ENCODE peak calls at places on chromosomes 4 and X, in five cellular contexts. S, O, C, L and J are unnamed samples.

GRCh38 chr4:100189820-100190642 is at the start of gene DDIT4L:
- DNase-seq in S (peak; percentile 55), O (peak; percentile 44), C (peak; percentile 37), L (peak; percentile 43), J (no peak)

GRCh38 chr4:75561789-75562188 is 5.9 kb downstream of the ODAPH start:
- DNase-seq in S (no peak), O (peak; percentile 37), C (peak; percentile 22), L (no peak), J (no peak)

GRCh38 chr4:41883988-41884737 is 51.1 kb upstream of the TMEM33 start:
- DNase-seq in S (no peak), O (no peak), C (no peak), L (no peak), J (no peak)

GRCh38 chr4:88202443-88202842 is 44.0 kb upstream of the ABCG2 start:
- DNase-seq in S (no peak), O (no peak), C (no peak), L (no peak), J (no peak)

GRCh38 chr4:87589531-87589930 is 18.8 kb upstream of the DSPP start:
- DNase-seq in S (no peak), O (no peak), C (no peak), L (no peak), J (no peak)

GRCh38 chrX:20361890-20362262 is 95.2 kb upstream of the RPS6KA3 start:
- DNase-seq in S (no peak), O (no peak), C (no peak), L (no peak), J (no peak)

GRCh38 chr4:5700459-5700858 is 7.9 kb downstream of the EVC2 start:
- DNase-seq in S (no peak), O (no peak), C (no peak), L (no peak), J (no peak)

GRCh38 chr4:81214518-81215218 is 354 bp downstream of the PRKG2 start:
- DNase-seq in S (no peak), O (peak; percentile 29), C (peak; percentile 19), L (no peak), J (no peak)

GRCh38 chrX:153780678-153781427 is at the start of gene SRPK3:
- DNase-seq in S (no peak), O (no peak), C (no peak), L (no peak), J (no peak)

GRCh38 chr4:155972098-155972497 is 18.4 kb upstream of the CTSO start:
- DNase-seq in S (no peak), O (no peak), C (no peak), L (no peak), J (no peak)

GRCh38 chr4:6032249-6033244 is 14.3 kb upstream of the C4orf50 start:
- DNase-seq in S (no peak), O (no peak), C (no peak), L (no peak), J (no peak)

GRCh38 chr4:81512371-81512770 is 40.7 kb upstream of the RASGEF1B start:
- DNase-seq in S (no peak), O (no peak), C (no peak), L (no peak), J (no peak)

GRCh38 chr4:82618321-82618720 is 56.5 kb upstream of the TMEM150C start:
- DNase-seq in S (no peak), O (no peak), C (no peak), L (no peak), J (no peak)

GRCh38 chr4:72875545-72875944 is 194.0 kb downstream of the COX18 start:
- DNase-seq in S (no peak), O (no peak), C (no peak), L (no peak), J (no peak)

GRCh38 chr4:139642364-139642763 is 23.3 kb upstream of the MGST2 start:
- DNase-seq in S (no peak), O (no peak), C (no peak), L (no peak), J (no peak)

GRCh38 chrX:41588271-41588670 is 100.5 kb upstream of the GPR34 start:
- DNase-seq in S (no peak), O (no peak), C (no peak), L (no peak), J (no peak)

GRCh38 chr4:7478665-7479064 is 43.9 kb upstream of the PSAPL1 start:
- DNase-seq in S (no peak), O (no peak), C (no peak), L (no peak), J (no peak)

GRCh38 chrX:19839770-19840254 is 47.6 kb downstream of the SH3KBP1 start:
- DNase-seq in S (no peak), O (no peak), C (no peak), L (no peak), J (no peak)

GRCh38 chr4:183142566-183143545 is 43.8 kb downstream of the WWC2 start:
- DNase-seq in S (peak; percentile 73), O (no peak), C (peak; percentile 74), L (no peak), J (no peak)

GRCh38 chr4:72786401-72786990 is 217.5 kb upstream of the ADAMTS3 start:
- DNase-seq in S (no peak), O (no peak), C (no peak), L (no peak), J (no peak)

GRCh38 chr4:180757927-180758326 is 1485.3 kb upstream of the TENM3 start:
- DNase-seq in S (no peak), O (no peak), C (no peak), L (no peak), J (no peak)

DNA sequence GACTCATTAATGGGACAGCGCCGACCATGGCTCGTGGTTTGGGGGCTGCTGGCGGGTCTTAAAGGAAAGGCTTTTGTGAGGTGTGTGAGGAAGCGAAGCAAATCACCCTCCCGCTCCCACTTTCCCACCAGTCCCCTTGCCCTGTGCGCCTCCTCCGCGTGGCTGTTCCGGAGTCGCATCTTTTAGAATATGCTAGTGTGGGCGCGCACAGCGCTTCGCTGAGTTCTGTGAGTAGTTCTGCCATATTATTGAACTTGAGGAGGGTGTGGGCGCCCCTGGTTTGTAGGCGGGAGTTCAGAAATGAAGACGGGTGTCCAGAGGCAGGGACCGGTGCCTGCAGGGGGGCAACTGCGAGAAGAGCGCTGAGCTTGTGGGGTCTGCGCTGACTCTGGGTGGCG is 49.1 kb downstream of the ZNF141 start:
- DNase-seq in S (no peak), O (no peak), C (peak; percentile 20), L (no peak), J (no peak)
- H3K9me3 ChIP-seq in S (no peaks in the 10 kb centered on the region), O (peaks cover 32% of the 10 kb centered on the region), C (no peaks in the 10 kb centered on the region), L (peaks cover 8% of the 10 kb centered on the region), J (peaks cover 72% of the 10 kb centered on the region)

DNA sequence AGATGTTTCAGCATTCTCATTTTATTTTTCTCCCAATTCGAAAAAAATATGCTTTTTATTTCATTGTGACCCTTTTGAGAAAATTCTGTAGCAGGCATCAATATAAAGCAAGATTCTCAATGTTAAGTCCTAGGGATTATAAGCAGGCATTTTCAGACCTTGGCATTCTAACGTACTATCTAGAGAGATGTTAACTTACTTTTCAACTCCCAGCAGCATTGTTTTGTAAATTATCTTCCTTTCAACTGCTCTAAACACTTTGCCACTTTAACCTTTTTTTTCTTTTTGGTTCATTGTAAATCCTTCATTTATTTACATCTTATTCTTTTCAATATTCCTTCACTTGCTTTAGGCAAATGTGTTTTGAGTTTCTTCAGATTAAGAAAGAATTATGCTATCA is 333.2 kb downstream of the ARHGAP24 start:
- DNase-seq in S (no peak), O (no peak), C (no peak), L (no peak), J (no peak)
- H3K4me3 ChIP-seq in S (no peak overlapping the region), O (no peak overlapping the region), C (no peak overlapping the region), L (no peak overlapping the region), J (no peak overlapping the region)

GRCh38 chr4:150117629-150118028 is 39.4 kb downstream of the DCLK2 start:
- DNase-seq in S (no peak), O (no peak), C (no peak), L (no peak), J (no peak)
- H3K9me3 ChIP-seq in S (no peaks in the 10 kb centered on the region), O (peaks cover 24% of the 10 kb centered on the region), C (no peaks in the 10 kb centered on the region), L (no peaks in the 10 kb centered on the region), J (no peaks in the 10 kb centered on the region)

DNA sequence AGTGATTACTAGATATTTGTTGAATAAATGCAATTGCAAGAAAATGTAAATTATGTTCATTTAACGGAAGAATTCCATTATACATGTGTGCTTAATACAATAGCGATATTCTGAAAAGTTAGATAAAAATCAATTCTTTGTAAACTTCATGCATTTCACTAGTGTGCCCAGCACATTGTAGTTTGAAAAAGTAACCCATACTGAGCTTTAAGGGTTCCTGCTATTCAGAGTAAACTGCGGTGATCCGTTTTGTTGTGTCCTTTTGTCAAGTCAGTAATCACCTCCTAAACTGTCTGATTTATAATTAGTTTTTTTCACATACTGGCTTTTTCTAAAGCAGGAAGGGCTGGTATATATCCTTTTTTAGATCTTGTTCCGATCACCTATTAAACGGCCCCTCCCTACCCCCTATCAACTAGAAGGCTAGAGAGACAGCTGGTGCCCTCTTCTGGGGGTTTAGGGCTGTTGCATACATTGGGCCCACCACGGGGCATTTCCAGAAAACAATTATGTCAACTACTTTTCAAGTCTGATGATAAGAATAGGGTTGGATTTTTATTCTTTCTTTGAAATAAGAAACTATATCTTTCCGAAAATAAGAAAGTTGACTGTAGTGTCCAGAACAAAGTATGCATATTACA is 7.0 kb upstream of the BMP15 start:
- DNase-seq in S (no peak), O (peak; percentile 20), C (peak; percentile 24), L (no peak), J (no peak)
- H3K4me3 ChIP-seq in S (no peak overlapping the region), O (no peak overlapping the region), C (no peak overlapping the region), L (no peak overlapping the region), J (no peak overlapping the region)

DNA sequence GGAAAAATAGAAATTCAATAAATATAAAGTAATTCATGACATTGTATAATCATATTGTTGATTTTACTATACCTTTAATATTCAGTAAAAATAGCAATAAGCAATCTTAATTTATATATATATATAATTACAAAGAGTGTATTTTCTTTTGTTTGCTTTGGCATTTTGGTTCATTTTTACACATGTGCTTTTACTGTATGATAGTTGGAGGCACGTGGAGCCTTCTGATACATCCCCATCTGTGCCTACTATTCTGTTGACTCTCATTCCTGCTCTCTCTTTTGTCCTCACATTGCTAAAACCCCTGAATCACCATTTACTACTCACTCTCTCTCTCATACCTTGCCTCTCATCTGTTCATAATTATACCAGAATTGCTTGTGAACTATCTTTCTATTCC is 106.4 kb upstream of the NDST4 start:
- DNase-seq in S (no peak), O (no peak), C (no peak), L (no peak), J (no peak)
- H3K9me3 ChIP-seq in S (no peaks in the 10 kb centered on the region), O (no peaks in the 10 kb centered on the region), C (no peaks in the 10 kb centered on the region), L (no peaks in the 10 kb centered on the region), J (no peaks in the 10 kb centered on the region)

DNA sequence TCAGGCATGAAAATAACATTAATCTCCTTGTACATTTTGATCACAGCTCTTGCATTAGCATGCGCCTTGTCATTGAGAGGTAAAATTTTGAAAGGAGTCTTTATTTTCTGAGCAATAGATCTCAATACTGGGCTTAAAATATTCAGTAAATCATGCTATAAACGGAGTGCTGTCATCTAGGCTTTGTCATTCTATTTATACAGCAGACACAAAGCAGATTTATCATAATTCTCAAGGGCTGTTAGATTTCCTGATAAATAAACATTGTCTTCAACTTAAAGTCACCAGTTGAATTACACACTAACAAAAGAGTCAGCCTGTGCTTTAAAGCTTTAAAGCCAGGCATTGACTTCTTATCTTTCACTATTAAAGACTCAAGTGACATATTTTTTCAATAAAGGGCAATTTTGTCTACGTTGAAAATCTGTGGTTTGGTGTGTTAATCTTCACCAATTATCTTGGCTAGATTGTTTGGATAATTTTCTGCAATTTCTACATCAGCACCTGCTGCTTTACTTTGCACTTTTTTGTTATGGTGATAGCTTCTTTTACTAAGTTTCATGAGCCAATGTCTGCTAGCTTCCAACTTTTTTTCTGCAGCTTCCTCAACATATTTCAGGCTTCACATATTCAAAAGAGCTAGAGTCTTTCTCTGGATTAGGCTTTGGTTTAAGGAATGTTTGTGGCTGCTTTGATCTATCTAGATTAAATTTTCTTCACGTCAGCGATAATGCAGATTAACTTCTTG is 27.9 kb upstream of the UGT2B4 start:
- DNase-seq in S (no peak), O (no peak), C (no peak), L (no peak), J (no peak)
- H3K4me3 ChIP-seq in S (no peak overlapping the region), O (no peak overlapping the region), C (no peak overlapping the region), L (no peak overlapping the region), J (no peak overlapping the region)